ENCODE peak calls at places on chromosomes 7 and 10, in six cellular contexts. One of them, this sample, is unnamed.

GRCh38 chr10:23196915-23197314 is 4.8 kb downstream of the PTF1A start:
- DNase-seq in pancreas: no peak
- DNase-seq in astrocyte of the spinal cord: no peak
- DNase-seq in transverse colon: no peak
- DNase-seq in GM23248: no peak
- DNase-seq in kidney epithelial cell: no peak
- DNase-seq in this sample: no peak

GRCh38 chr10:43126759-43127424 is 11.4 kb upstream of the CSGALNACT2 start:
- DNase-seq in pancreas: no peak
- DNase-seq in astrocyte of the spinal cord: no peak
- DNase-seq in transverse colon: peak; percentile 6
- DNase-seq in GM23248: no peak
- DNase-seq in kidney epithelial cell: no peak
- DNase-seq in this sample: no peak

GRCh38 chr10:91054325-91054724 is 133.4 kb upstream of the ANKRD1 start:
- DNase-seq in pancreas: no peak
- DNase-seq in astrocyte of the spinal cord: no peak
- DNase-seq in transverse colon: no peak
- DNase-seq in GM23248: no peak
- DNase-seq in kidney epithelial cell: peak; percentile 19
- DNase-seq in this sample: no peak

GRCh38 chr7:5428470-5429252 is 5.0 kb upstream of the TNRC18 start:
- DNase-seq in pancreas: peak; percentile 88
- DNase-seq in astrocyte of the spinal cord: peak; percentile 90
- DNase-seq in transverse colon: peak; percentile 73
- DNase-seq in GM23248: peak; percentile 96
- DNase-seq in kidney epithelial cell: no peak
- DNase-seq in this sample: peak; percentile 76

GRCh38 chr7:135672560-135673359 is 10.4 kb downstream of the STMP1 start:
- DNase-seq in pancreas: no peak
- DNase-seq in astrocyte of the spinal cord: peak; percentile 84
- DNase-seq in transverse colon: no peak
- DNase-seq in GM23248: peak; percentile 87
- DNase-seq in kidney epithelial cell: no peak
- DNase-seq in this sample: peak; percentile 78

GRCh38 chr10:14032406-14032998 is 298.2 kb downstream of the FRMD4A start:
- DNase-seq in pancreas: peak; percentile 62
- DNase-seq in astrocyte of the spinal cord: no peak
- DNase-seq in transverse colon: no peak
- DNase-seq in GM23248: peak; percentile 17
- DNase-seq in kidney epithelial cell: no peak
- DNase-seq in this sample: peak; percentile 11

GRCh38 chr7:114715907-114716306 is 206.0 kb upstream of the MDFIC start:
- DNase-seq in pancreas: no peak
- DNase-seq in astrocyte of the spinal cord: peak; percentile 25
- DNase-seq in transverse colon: no peak
- DNase-seq in GM23248: peak; percentile 53
- DNase-seq in kidney epithelial cell: no peak
- DNase-seq in this sample: peak; percentile 57

GRCh38 chr10:18290651-18291313 is 150.6 kb downstream of the CACNB2 start:
- DNase-seq in pancreas: no peak
- DNase-seq in astrocyte of the spinal cord: no peak
- DNase-seq in transverse colon: no peak
- DNase-seq in GM23248: no peak
- DNase-seq in kidney epithelial cell: no peak
- DNase-seq in this sample: no peak

GRCh38 chr7:27194641-27195379 is 5.1 kb downstream of the HOXA13 start:
- DNase-seq in pancreas: no peak
- DNase-seq in astrocyte of the spinal cord: no peak
- DNase-seq in transverse colon: peak; percentile 38
- DNase-seq in GM23248: no peak
- DNase-seq in kidney epithelial cell: no peak
- DNase-seq in this sample: no peak

GRCh38 chr7:47830015-47830414 is 118.3 kb downstream of the PKD1L1 start:
- DNase-seq in pancreas: no peak
- DNase-seq in astrocyte of the spinal cord: no peak
- DNase-seq in transverse colon: no peak
- DNase-seq in GM23248: no peak
- DNase-seq in kidney epithelial cell: no peak
- DNase-seq in this sample: no peak

GRCh38 chr10:15427836-15428414 is 56.8 kb upstream of the FAM171A1 start:
- DNase-seq in pancreas: no peak
- DNase-seq in astrocyte of the spinal cord: peak; percentile 67
- DNase-seq in transverse colon: no peak
- DNase-seq in GM23248: peak; percentile 68
- DNase-seq in kidney epithelial cell: no peak
- DNase-seq in this sample: peak; percentile 44

GRCh38 chr10:59991661-59992060 is 85.3 kb upstream of the CCDC6 start:
- DNase-seq in pancreas: no peak
- DNase-seq in astrocyte of the spinal cord: peak; percentile 59
- DNase-seq in transverse colon: peak; percentile 55
- DNase-seq in GM23248: peak; percentile 27
- DNase-seq in kidney epithelial cell: peak; percentile 78
- DNase-seq in this sample: peak; percentile 88
- H3K4me3 ChIP-seq in pancreas: no peak overlapping the region
- H3K4me3 ChIP-seq in astrocyte of the spinal cord: no peak overlapping the region
- H3K4me3 ChIP-seq in transverse colon: no peak overlapping the region
- H3K4me3 ChIP-seq in GM23248: no peak overlapping the region
- H3K4me3 ChIP-seq in kidney epithelial cell: no peak overlapping the region
- H3K4me3 ChIP-seq in this sample: peak overlapping the region; percentile 7

GRCh38 chr10:128011059-128011979 is 104.4 kb downstream of the PTPRE start:
- DNase-seq in pancreas: peak; percentile 92
- DNase-seq in astrocyte of the spinal cord: peak; percentile 52
- DNase-seq in transverse colon: peak; percentile 86
- DNase-seq in GM23248: peak; percentile 81
- DNase-seq in kidney epithelial cell: peak; percentile 18
- DNase-seq in this sample: peak; percentile 54
- H3K4me3 ChIP-seq in pancreas: no peak overlapping the region
- H3K4me3 ChIP-seq in astrocyte of the spinal cord: no peak overlapping the region
- H3K4me3 ChIP-seq in transverse colon: no peak overlapping the region
- H3K4me3 ChIP-seq in GM23248: peak overlapping the region; percentile 49
- H3K4me3 ChIP-seq in kidney epithelial cell: no peak overlapping the region
- H3K4me3 ChIP-seq in this sample: no peak overlapping the region

GRCh38 chr10:63237396-63237795 is 104.3 kb downstream of the NRBF2 start:
- DNase-seq in pancreas: no peak
- DNase-seq in astrocyte of the spinal cord: no peak
- DNase-seq in transverse colon: no peak
- DNase-seq in GM23248: no peak
- DNase-seq in kidney epithelial cell: no peak
- DNase-seq in this sample: peak; percentile 66

GRCh38 chr10:63236113-63236935 is 103.2 kb downstream of the NRBF2 start:
- DNase-seq in pancreas: no peak
- DNase-seq in astrocyte of the spinal cord: peak; percentile 94
- DNase-seq in transverse colon: no peak
- DNase-seq in GM23248: peak; percentile 93
- DNase-seq in kidney epithelial cell: peak; percentile 90
- DNase-seq in this sample: peak; percentile 89

GRCh38 chr10:63240807-63241206 is 107.7 kb downstream of the NRBF2 start:
- DNase-seq in pancreas: no peak
- DNase-seq in astrocyte of the spinal cord: peak; percentile 25
- DNase-seq in transverse colon: no peak
- DNase-seq in GM23248: no peak
- DNase-seq in kidney epithelial cell: no peak
- DNase-seq in this sample: no peak

GRCh38 chr10:63246361-63246760 is 113.2 kb downstream of the NRBF2 start:
- DNase-seq in pancreas: no peak
- DNase-seq in astrocyte of the spinal cord: no peak
- DNase-seq in transverse colon: no peak
- DNase-seq in GM23248: no peak
- DNase-seq in kidney epithelial cell: no peak
- DNase-seq in this sample: no peak

GRCh38 chr10:63241898-63242297 is 108.8 kb downstream of the NRBF2 start:
- DNase-seq in pancreas: no peak
- DNase-seq in astrocyte of the spinal cord: no peak
- DNase-seq in transverse colon: no peak
- DNase-seq in GM23248: no peak
- DNase-seq in kidney epithelial cell: no peak
- DNase-seq in this sample: no peak
- H3K4me3 ChIP-seq in pancreas: no peak overlapping the region
- H3K4me3 ChIP-seq in astrocyte of the spinal cord: no peak overlapping the region
- H3K4me3 ChIP-seq in transverse colon: no peak overlapping the region
- H3K4me3 ChIP-seq in GM23248: no peak overlapping the region
- H3K4me3 ChIP-seq in kidney epithelial cell: no peak overlapping the region
- H3K4me3 ChIP-seq in this sample: no peak overlapping the region

GRCh38 chr7:73828972-73829371 is 1.8 kb upstream of the CLDN4 start:
- DNase-seq in pancreas: peak; percentile 8
- DNase-seq in astrocyte of the spinal cord: no peak
- DNase-seq in transverse colon: no peak
- DNase-seq in GM23248: no peak
- DNase-seq in kidney epithelial cell: no peak
- DNase-seq in this sample: no peak

GRCh38 chr7:73828107-73828803 is 2.5 kb upstream of the CLDN4 start:
- DNase-seq in pancreas: peak; percentile 9
- DNase-seq in astrocyte of the spinal cord: no peak
- DNase-seq in transverse colon: peak; percentile 86
- DNase-seq in GM23248: peak; percentile 63
- DNase-seq in kidney epithelial cell: no peak
- DNase-seq in this sample: peak; percentile 80

GRCh38 chr7:73829505-73829904 is 1.3 kb upstream of the CLDN4 start:
- DNase-seq in pancreas: no peak
- DNase-seq in astrocyte of the spinal cord: no peak
- DNase-seq in transverse colon: peak; percentile 59
- DNase-seq in GM23248: no peak
- DNase-seq in kidney epithelial cell: no peak
- DNase-seq in this sample: no peak

GRCh38 chr7:73829921-73830617 is 727 bp upstream of the CLDN4 start:
- DNase-seq in pancreas: no peak
- DNase-seq in astrocyte of the spinal cord: no peak
- DNase-seq in transverse colon: peak; percentile 81
- DNase-seq in GM23248: no peak
- DNase-seq in kidney epithelial cell: no peak
- DNase-seq in this sample: no peak

DNA sequence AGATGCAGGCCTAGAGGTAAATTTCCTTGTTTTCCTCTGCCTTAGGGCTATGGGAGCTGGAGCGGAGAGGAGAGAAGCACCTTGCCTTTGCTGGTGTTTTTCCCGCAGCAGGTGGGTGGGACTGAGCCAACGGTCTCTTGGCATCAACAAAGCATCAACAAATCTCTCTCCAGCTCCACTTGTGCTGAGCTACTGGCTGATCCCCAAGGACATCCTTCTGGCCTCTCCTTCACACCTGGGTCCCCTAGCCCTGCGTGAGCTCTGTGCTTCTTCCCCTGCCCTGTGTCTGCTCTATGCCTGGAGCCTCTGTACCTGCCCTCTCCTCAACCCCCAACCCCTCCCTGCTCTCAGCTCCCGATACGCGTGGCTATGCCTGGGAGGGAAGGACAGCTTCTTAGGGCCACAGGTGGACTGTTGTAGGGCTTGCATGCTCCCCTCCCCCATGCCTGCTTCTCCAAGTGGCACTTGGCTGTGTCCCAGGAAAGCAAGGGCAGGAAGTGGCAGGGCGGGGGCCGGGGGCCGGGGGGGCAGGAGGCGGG is 3.2 kb upstream of the CLDN4 start:
- DNase-seq in pancreas: peak; percentile 94
- DNase-seq in astrocyte of the spinal cord: no peak
- DNase-seq in transverse colon: peak; percentile 91
- DNase-seq in GM23248: no peak
- DNase-seq in kidney epithelial cell: no peak
- DNase-seq in this sample: peak; percentile 46
- H3K4me3 ChIP-seq in pancreas: no peak overlapping the region
- H3K4me3 ChIP-seq in astrocyte of the spinal cord: no peak overlapping the region
- H3K4me3 ChIP-seq in transverse colon: no peak overlapping the region
- H3K4me3 ChIP-seq in GM23248: no peak overlapping the region
- H3K4me3 ChIP-seq in kidney epithelial cell: no peak overlapping the region
- H3K4me3 ChIP-seq in this sample: no peak overlapping the region

DNA sequence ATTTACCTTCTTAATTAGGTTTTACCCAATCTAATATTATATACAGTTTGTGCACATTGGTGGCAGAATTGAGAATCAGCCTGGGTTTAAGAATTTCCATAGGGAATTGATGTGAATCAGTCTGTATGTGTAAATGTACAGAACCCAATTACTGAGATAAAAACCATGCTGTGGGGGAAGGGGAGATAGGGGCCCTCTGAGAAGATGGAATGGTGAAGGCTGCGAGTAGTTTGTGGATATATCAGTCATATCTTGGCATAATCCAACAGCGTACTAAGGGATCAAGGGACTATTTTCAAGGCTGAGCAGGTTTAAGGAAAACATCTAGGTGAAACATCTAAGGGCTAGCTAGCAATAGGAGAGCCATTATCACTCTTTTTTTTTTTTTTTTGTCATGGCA is 6.7 kb downstream of the SGPL1 start:
- DNase-seq in pancreas: no peak
- DNase-seq in astrocyte of the spinal cord: no peak
- DNase-seq in transverse colon: no peak
- DNase-seq in GM23248: no peak
- DNase-seq in kidney epithelial cell: no peak
- DNase-seq in this sample: no peak
- H3K4me3 ChIP-seq in pancreas: no peak overlapping the region
- H3K4me3 ChIP-seq in astrocyte of the spinal cord: no peak overlapping the region
- H3K4me3 ChIP-seq in transverse colon: no peak overlapping the region
- H3K4me3 ChIP-seq in GM23248: no peak overlapping the region
- H3K4me3 ChIP-seq in kidney epithelial cell: no peak overlapping the region
- H3K4me3 ChIP-seq in this sample: no peak overlapping the region

GRCh38 chr7:101308245-101309085 is 13.1 kb downstream of the IFT22 start:
- DNase-seq in pancreas: peak; percentile 94
- DNase-seq in astrocyte of the spinal cord: peak; percentile 33
- DNase-seq in transverse colon: peak; percentile 85
- DNase-seq in GM23248: peak; percentile 44
- DNase-seq in kidney epithelial cell: no peak
- DNase-seq in this sample: peak; percentile 80
- H3K4me3 ChIP-seq in pancreas: peak overlapping the region; percentile 61
- H3K4me3 ChIP-seq in astrocyte of the spinal cord: peak overlapping the region; percentile 55
- H3K4me3 ChIP-seq in transverse colon: peak overlapping the region; percentile 18
- H3K4me3 ChIP-seq in GM23248: peak overlapping the region; percentile 51
- H3K4me3 ChIP-seq in kidney epithelial cell: peak overlapping the region; percentile 39
- H3K4me3 ChIP-seq in this sample: peak overlapping the region; percentile 64

This sample was measured in epithelial cell of esophagus.